ENCODE peak calls at places on chromosomes 6 and 20, in six cellular contexts. W, I, E, C, P and F are unnamed samples.

GRCh38 chr20:38685853-38686473 is 38.3 kb upstream of the SLC32A1 start:
- DNase-seq in E (peak), I (no peak), P (peak), C (peak), W (no peak), F (no peak)

GRCh38 chr6:4599924-4600323 is 176.3 kb upstream of the CDYL start:
- DNase-seq in I (no peak), P (no peak), W (no peak), C (no peak), E (peak), F (no peak)

GRCh38 chr6:26197736-26198625 is 110.8 kb downstream of the HFE start:
- DNase-seq in I (peak), E (peak), C (peak), W (no peak), P (peak), F (no peak)

GRCh38 chr6:154403803-154404202 is 47.2 kb upstream of the IPCEF1 start:
- DNase-seq in E (peak), P (peak), I (peak), C (no peak), W (no peak), F (no peak)

GRCh38 chr6:3414704-3415453 is 42.0 kb downstream of the SLC22A23 start:
- DNase-seq in P (no peak), C (peak), I (peak), E (peak), W (no peak), F (no peak)

GRCh38 chr6:14266266-14266665 is 148.7 kb downstream of the CD83 start:
- DNase-seq in P (no peak), I (no peak), C (no peak), E (no peak), W (no peak), F (no peak)

GRCh38 chr20:61437280-61438206 is 185.5 kb downstream of the CDH4 start:
- DNase-seq in P (no peak), W (no peak), C (no peak), E (peak), I (no peak), F (no peak)

GRCh38 chr6:8589941-8590676 is 154.8 kb upstream of the SLC35B3 start:
- DNase-seq in W (no peak), P (no peak), E (no peak), C (peak), I (no peak), F (no peak)

GRCh38 chr6:27059621-27060425 is 187.7 kb upstream of the PRSS16 start:
- DNase-seq in W (no peak), E (no peak), I (no peak), P (peak), C (no peak), F (no peak)

GRCh38 chr20:18057106-18057993 is at the start of gene OVOL2:
- DNase-seq in W (no peak), P (peak), C (no peak), I (no peak), E (no peak), F (no peak)

DNA sequence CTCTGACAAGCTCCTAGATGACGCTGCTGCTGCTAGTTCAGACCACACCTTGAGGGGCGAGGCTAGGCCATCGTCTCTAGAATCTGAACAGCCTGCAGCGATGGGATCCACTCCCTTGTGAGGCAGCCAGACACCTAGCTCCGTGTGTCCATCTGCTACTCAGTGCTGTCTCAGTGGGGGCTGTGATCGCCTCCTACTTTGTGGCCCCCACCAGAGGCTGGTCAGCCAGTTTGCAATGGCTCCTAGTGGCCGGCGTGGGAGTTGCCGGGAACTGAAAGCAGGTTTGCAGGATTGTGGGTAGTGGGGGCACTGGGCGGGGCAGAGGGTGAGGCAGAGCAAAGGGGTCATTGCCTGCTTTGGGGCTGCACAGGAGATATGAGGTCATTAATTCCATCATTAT is 2.8 kb downstream of the CCN5 start:
- DNase-seq in W (peak), E (no peak), C (no peak), I (peak), P (no peak), F (no peak)
- TF ChIP-seq CTCF in W (no peak), E (peak), C (peak), I (no peak), P (peak), F (no peak)

GRCh38 chr6:41683460-41684310 is 45.4 kb downstream of the MDFI start:
- DNase-seq in C (peak), E (peak), P (peak), W (peak), I (peak), F (no peak)
- H3K4me3 ChIP-seq in C (no peak), E (peak), P (peak), W (peak), I (peak), F (no peak)

DNA sequence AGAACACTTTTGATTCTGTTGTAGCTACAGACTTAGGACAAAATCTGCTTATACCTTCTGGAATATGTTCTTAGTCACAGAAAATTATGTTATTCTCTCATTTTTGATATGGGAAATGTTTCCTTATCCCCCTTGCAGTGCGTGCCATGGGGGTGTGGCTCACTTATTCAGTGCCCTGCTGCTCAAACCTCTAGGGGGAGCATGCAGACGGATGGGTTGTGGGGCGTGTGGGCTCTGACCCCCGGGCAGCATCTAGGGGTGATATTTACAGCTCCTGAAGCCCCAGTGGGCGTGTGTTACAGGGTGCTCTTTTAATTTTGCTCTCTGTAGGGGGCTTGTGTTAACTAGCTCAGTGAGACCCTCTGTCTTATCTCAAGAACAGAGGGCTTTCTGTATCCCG is 61.3 kb upstream of the FERMT1 start:
- DNase-seq in I (no peak), C (peak), E (no peak), W (no peak), P (no peak), F (no peak)
- TF ChIP-seq CTCF in I (no peak), C (peak), E (no peak), W (no peak), P (no peak), F (peak)

GRCh38 chr6:88987922-88988321 is 24.5 kb upstream of the RNGTT start:
- DNase-seq in I (no peak), C (no peak), E (no peak), W (no peak), P (no peak), F (no peak)
- H3K4me3 ChIP-seq in I (no peak), C (no peak), E (no peak), W (no peak), P (no peak), F (no peak)

GRCh38 chr6:86934365-86934764 is 3.0 kb upstream of the HTR1E start:
- DNase-seq in P (no peak), C (no peak), E (no peak), I (no peak), W (no peak), F (no peak)

GRCh38 chr6:86938814-86939213 is 1.5 kb downstream of the HTR1E start:
- DNase-seq in P (no peak), E (no peak), I (no peak), W (no peak), C (no peak), F (no peak)

GRCh38 chr6:86942761-86943526 is 5.6 kb downstream of the HTR1E start:
- DNase-seq in C (no peak), W (no peak), E (no peak), P (no peak), I (no peak), F (no peak)

GRCh38 chr6:86936834-86937218 is 502 bp upstream of the HTR1E start:
- DNase-seq in W (no peak), E (no peak), C (no peak), I (no peak), P (no peak), F (no peak)

GRCh38 chr6:86937219-86938079 is at the start of gene HTR1E:
- DNase-seq in C (peak), W (peak), P (no peak), I (no peak), E (peak), F (no peak)
- TF ChIP-seq CTCF in C (peak), W (peak), P (peak), I (no peak), E (peak), F (peak)